ENCODE peak calls at places on chromosomes 11 and 22, in seven cellular contexts. One of them, this sample, is unnamed. For H3K36me3, the result is how much of the 10 kb centered on the place peaks cover.

GRCh38 chr11:106395716-106396349 is 318.4 kb downstream of the AASDHPPT start:
- DNase-seq in SK-N-SH: no peak
- DNase-seq in GM12878: no peak
- DNase-seq in transverse colon: no peak
- DNase-seq in K562: no peak
- DNase-seq in sigmoid colon: no peak
- DNase-seq in stomach: no peak
- DNase-seq in this sample: no peak

GRCh38 chr22:48894804-48895250 is 932.8 kb downstream of the BRD1 start:
- DNase-seq in K562: no peak
- DNase-seq in stomach: peak
- DNase-seq in SK-N-SH: no peak
- DNase-seq in transverse colon: no peak
- DNase-seq in sigmoid colon: no peak
- DNase-seq in GM12878: no peak
- DNase-seq in this sample: no peak

GRCh38 chr11:8905528-8906165 is 5.3 kb upstream of the AKIP1 start:
- DNase-seq in GM12878: no peak
- DNase-seq in SK-N-SH: no peak
- DNase-seq in stomach: no peak
- DNase-seq in sigmoid colon: no peak
- DNase-seq in K562: no peak
- DNase-seq in transverse colon: no peak
- DNase-seq in this sample: no peak

GRCh38 chr11:5368502-5369043 is 15.0 kb upstream of the OR51M1 start:
- DNase-seq in GM12878: no peak
- DNase-seq in sigmoid colon: no peak
- DNase-seq in transverse colon: no peak
- DNase-seq in stomach: no peak
- DNase-seq in SK-N-SH: no peak
- DNase-seq in K562: no peak
- DNase-seq in this sample: no peak

GRCh38 chr22:25282346-25282670 is 62.9 kb downstream of the CRYBB2 start:
- DNase-seq in K562: no peak
- DNase-seq in SK-N-SH: no peak
- DNase-seq in GM12878: no peak
- DNase-seq in sigmoid colon: no peak
- DNase-seq in stomach: no peak
- DNase-seq in transverse colon: no peak
- DNase-seq in this sample: no peak

GRCh38 chr11:29063630-29064361 is 953.0 kb downstream of the KCNA4 start:
- DNase-seq in K562: no peak
- DNase-seq in GM12878: no peak
- DNase-seq in stomach: no peak
- DNase-seq in sigmoid colon: no peak
- DNase-seq in transverse colon: no peak
- DNase-seq in SK-N-SH: no peak
- DNase-seq in this sample: no peak

GRCh38 chr11:74057251-74058151 is 48.6 kb upstream of the UCP3 start:
- DNase-seq in SK-N-SH: no peak
- DNase-seq in K562: peak
- DNase-seq in transverse colon: no peak
- DNase-seq in GM12878: no peak
- DNase-seq in sigmoid colon: no peak
- DNase-seq in stomach: no peak
- DNase-seq in this sample: no peak

GRCh38 chr11:120514541-120515121 is 3.1 kb downstream of the GRIK4 start:
- DNase-seq in GM12878: no peak
- DNase-seq in sigmoid colon: peak
- DNase-seq in SK-N-SH: no peak
- DNase-seq in transverse colon: no peak
- DNase-seq in stomach: no peak
- DNase-seq in K562: no peak
- DNase-seq in this sample: no peak

GRCh38 chr11:3834349-3835099 is 6.2 kb downstream of the RHOG start:
- DNase-seq in sigmoid colon: no peak
- DNase-seq in stomach: peak
- DNase-seq in transverse colon: peak
- DNase-seq in SK-N-SH: no peak
- DNase-seq in GM12878: no peak
- DNase-seq in K562: peak
- DNase-seq in this sample: no peak

GRCh38 chr22:47775686-47776085 is 1013.2 kb downstream of the TBC1D22A start:
- DNase-seq in K562: no peak
- DNase-seq in stomach: no peak
- DNase-seq in GM12878: no peak
- DNase-seq in sigmoid colon: no peak
- DNase-seq in SK-N-SH: no peak
- DNase-seq in transverse colon: no peak
- DNase-seq in this sample: no peak

GRCh38 chr11:86101493-86101892 is 32.6 kb upstream of the PICALM start:
- DNase-seq in K562: no peak
- DNase-seq in stomach: no peak
- DNase-seq in GM12878: no peak
- DNase-seq in SK-N-SH: no peak
- DNase-seq in transverse colon: no peak
- DNase-seq in sigmoid colon: no peak
- DNase-seq in this sample: no peak

GRCh38 chr11:1348146-1348545 is 38.7 kb upstream of the TOLLIP start:
- DNase-seq in GM12878: no peak
- DNase-seq in K562: no peak
- DNase-seq in transverse colon: no peak
- DNase-seq in stomach: no peak
- DNase-seq in SK-N-SH: peak
- DNase-seq in sigmoid colon: peak
- DNase-seq in this sample: no peak

GRCh38 chr11:34505874-34506273 is 7.7 kb downstream of the ELF5 start:
- DNase-seq in GM12878: no peak
- DNase-seq in sigmoid colon: no peak
- DNase-seq in stomach: no peak
- DNase-seq in K562: no peak
- DNase-seq in SK-N-SH: no peak
- DNase-seq in transverse colon: no peak
- DNase-seq in this sample: no peak
- TF ChIP-seq EP300 in GM12878: no peak
- TF ChIP-seq EP300 in sigmoid colon: no peak
- TF ChIP-seq EP300 in stomach: no peak
- TF ChIP-seq EP300 in K562: no peak
- TF ChIP-seq EP300 in SK-N-SH: no peak
- TF ChIP-seq EP300 in transverse colon: no peak
- TF ChIP-seq EP300 in this sample: no peak

DNA sequence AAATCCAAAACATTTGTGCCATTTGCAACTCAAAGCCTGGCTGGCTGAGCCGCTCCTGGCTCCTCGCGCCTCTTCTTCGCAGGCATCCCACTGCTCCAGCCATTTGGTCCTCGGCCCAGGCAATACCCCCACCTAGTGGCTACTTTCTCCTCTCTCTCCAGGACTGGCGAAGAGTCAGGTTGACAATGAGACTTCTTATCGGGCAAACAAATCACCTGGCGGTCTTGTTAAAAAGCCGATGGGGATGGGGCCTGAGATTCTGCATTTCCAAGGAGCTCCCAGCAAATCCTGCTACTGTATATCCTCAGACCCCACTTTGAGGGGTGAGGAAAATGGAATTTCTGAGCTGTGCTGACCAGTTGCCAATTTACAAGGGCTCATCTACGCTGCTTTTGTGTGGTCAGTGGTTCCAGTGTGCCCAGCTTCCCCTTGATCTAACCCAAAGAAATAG is 89.0 kb downstream of the ISX start:
- DNase-seq in transverse colon: peak
- DNase-seq in K562: peak
- DNase-seq in sigmoid colon: peak
- DNase-seq in GM12878: no peak
- DNase-seq in SK-N-SH: peak
- DNase-seq in stomach: peak
- DNase-seq in this sample: peak
- H3K36me3 ChIP-seq in transverse colon: under half
- H3K36me3 ChIP-seq in K562: under half
- H3K36me3 ChIP-seq in sigmoid colon: under half
- H3K36me3 ChIP-seq in GM12878: under half
- H3K36me3 ChIP-seq in SK-N-SH: under half
- H3K36me3 ChIP-seq in stomach: under half
- H3K36me3 ChIP-seq in this sample: under half

DNA sequence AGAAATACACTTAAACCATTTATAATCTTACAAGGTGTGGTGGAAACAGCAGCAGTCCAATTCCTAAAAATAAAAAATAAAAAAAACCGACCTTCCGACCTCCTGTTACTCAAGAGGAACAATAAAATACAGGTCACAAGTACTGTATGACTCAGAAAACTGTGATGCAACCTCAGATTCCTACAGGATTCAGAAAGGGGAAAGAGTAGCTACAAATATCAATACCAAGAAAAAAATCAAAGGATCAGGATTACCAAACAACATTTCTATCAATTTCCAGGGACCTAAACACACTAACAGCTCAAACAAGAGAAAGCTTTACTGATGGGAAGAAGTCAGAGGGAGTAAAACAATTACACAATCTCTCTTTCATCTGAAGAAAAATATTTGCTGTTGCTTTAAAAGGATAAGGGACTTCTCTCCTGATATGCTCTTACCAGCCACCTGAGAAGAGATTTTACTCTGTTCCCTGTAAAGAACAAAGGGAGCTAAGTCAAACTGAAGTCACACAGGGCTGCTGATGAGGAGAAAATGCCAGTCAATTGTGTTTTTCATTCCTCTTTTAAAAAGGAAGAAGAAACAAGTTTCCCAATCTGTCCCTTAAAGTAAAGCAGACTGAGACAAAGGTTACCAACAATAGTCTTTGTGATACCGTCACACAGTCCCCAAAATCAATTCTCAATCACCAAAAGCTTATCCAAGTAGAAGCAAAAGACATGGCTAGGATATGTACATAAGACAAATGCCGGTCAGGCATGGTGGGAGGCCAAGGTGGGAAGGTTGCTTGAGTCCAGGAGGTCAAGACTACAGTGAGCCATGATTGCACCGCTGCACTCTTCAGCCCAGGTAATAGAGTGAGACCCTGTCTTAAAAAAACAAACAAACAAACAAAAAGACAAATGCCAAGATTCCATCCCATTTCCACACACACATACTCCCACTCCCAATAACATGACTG is 39.3 kb downstream of the AMBRA1 start:
- DNase-seq in SK-N-SH: no peak
- DNase-seq in stomach: no peak
- DNase-seq in sigmoid colon: no peak
- DNase-seq in GM12878: no peak
- DNase-seq in K562: no peak
- DNase-seq in transverse colon: no peak
- DNase-seq in this sample: no peak
- TF ChIP-seq EP300 in SK-N-SH: no peak
- TF ChIP-seq EP300 in stomach: no peak
- TF ChIP-seq EP300 in sigmoid colon: peak
- TF ChIP-seq EP300 in GM12878: no peak
- TF ChIP-seq EP300 in K562: peak
- TF ChIP-seq EP300 in transverse colon: no peak
- TF ChIP-seq EP300 in this sample: no peak

DNA sequence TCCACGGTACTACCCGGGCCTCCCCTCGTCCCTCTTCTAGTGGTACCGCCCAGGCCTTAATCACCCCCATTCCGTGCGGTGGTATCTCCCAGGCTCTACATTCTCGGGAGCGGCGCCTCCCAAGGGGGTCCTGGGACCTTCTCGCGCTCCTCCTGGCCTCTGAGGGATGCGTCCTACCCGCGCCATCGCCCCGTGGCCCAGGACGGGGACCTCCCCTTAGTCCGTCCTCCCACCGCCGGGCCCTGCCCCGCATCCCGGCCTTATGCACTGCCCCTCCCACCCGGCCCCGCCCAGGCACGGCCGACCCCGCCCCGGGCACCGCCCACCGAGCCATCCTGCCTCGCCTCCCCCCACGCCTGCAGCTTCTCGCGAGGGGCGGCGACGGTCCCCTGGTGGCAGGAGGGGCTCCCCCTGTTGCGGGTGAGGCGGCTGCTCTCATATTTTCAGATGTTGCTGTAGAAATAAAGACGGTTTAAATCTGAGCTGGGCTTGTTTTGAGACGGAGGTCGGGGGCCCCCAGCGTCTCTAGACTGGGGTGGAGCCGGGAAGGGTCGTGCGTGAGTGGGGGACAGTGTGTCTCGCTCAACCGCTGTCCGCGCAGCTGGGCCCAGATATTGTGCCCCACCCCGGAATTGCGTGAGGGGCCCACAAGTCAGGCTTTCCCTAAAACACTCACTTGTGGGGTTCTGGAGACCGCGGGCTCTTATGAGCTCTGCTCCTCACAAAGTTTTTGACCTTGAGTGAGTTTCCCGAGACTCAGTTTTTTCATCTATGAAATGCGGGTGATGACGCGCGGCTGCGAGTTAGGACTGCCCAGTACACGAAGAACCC is 845 bp upstream of the RAB1B start:
- DNase-seq in GM12878: peak
- DNase-seq in sigmoid colon: peak
- DNase-seq in stomach: peak
- DNase-seq in K562: peak
- DNase-seq in SK-N-SH: peak
- DNase-seq in transverse colon: peak
- DNase-seq in this sample: peak
- H3K36me3 ChIP-seq in GM12878: under half
- H3K36me3 ChIP-seq in sigmoid colon: under half
- H3K36me3 ChIP-seq in stomach: under half
- H3K36me3 ChIP-seq in K562: half or more
- H3K36me3 ChIP-seq in SK-N-SH: under half
- H3K36me3 ChIP-seq in transverse colon: under half
- H3K36me3 ChIP-seq in this sample: under half

DNA sequence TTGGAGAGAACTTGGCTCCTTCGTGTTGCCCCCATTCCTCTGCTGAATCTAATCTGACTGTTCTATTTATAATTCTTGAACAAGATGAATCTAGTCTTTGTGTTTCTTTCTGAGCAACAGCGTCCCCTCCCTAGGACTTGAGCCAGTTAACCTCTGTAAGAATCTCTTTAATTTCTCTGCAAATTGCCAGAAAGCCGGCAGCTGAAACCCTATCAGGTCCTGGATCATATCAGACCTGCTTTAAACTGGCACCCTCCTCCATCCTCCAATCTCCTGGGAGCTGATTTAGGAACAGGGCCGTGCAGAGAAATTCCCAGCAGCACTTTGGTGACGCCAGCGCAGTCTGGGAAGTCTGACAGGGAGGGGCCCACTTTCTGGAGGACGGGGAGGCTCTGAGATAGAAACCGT is 289.2 kb upstream of the SORL1-AS1 start:
- DNase-seq in transverse colon: peak
- DNase-seq in stomach: no peak
- DNase-seq in SK-N-SH: peak
- DNase-seq in K562: no peak
- DNase-seq in GM12878: no peak
- DNase-seq in sigmoid colon: peak
- DNase-seq in this sample: peak
- TF ChIP-seq EP300 in transverse colon: peak
- TF ChIP-seq EP300 in stomach: peak
- TF ChIP-seq EP300 in SK-N-SH: peak
- TF ChIP-seq EP300 in K562: no peak
- TF ChIP-seq EP300 in GM12878: no peak
- TF ChIP-seq EP300 in sigmoid colon: peak
- TF ChIP-seq EP300 in this sample: peak

DNA sequence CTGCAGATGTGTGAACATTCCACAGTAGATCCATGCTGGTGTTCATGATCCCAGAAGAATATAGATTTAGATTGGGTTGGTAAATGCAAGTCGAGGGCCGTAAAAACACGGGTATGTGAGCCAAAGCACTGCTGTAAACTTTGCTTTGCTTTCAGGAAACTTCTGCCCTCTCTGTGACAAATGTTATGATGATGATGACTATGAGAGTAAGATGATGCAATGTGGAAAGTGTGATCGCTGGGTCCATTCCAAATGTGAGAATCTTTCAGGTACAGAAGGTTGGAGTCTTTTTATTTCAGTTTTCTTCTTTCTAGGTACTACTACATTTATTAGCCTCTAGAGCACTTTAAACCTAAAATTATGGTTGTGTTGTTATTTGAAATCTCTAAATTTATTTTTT is 36.2 kb upstream of the TTC36 start:
- DNase-seq in stomach: no peak
- DNase-seq in SK-N-SH: no peak
- DNase-seq in K562: no peak
- DNase-seq in sigmoid colon: no peak
- DNase-seq in transverse colon: no peak
- DNase-seq in GM12878: no peak
- DNase-seq in this sample: no peak
- H3K36me3 ChIP-seq in stomach: half or more
- H3K36me3 ChIP-seq in SK-N-SH: half or more
- H3K36me3 ChIP-seq in K562: half or more
- H3K36me3 ChIP-seq in sigmoid colon: half or more
- H3K36me3 ChIP-seq in transverse colon: half or more
- H3K36me3 ChIP-seq in GM12878: under half
- H3K36me3 ChIP-seq in this sample: under half

This sample was measured in ovary.